ENCODE peak calls at places on chromosomes 5 and 9, in eight cellular contexts. R is heart right ventricle, P is PC-9, H is fibroblast of pulmonary artery, T is left ventricle myocardium inferior, E is stomach, W is foreskin fibroblast, K is IMR-90. Q is an unnamed sample.

GRCh38 chr5:31362931-31363568 is 168.8 kb downstream of the DROSHA start:
- DNase-seq in R (no peak), P (no peak), H (peak; percentile 59), T (no peak), E (no peak), W (peak; percentile 73), K (peak; percentile 76), Q (no peak)

GRCh38 chr9:37035472-37036236 is 1.6 kb upstream of the PAX5 start:
- DNase-seq in R (no peak), P (no peak), H (peak; percentile 26), T (no peak), E (no peak), W (peak; percentile 27), K (no peak), Q (no peak)

GRCh38 chr5:68086857-68087256 is 128.7 kb upstream of the PIK3R1 start:
- DNase-seq in R (no peak), P (no peak), H (peak; percentile 91), T (peak; percentile 18), E (no peak), W (peak; percentile 91), K (peak; percentile 81), Q (no peak)

GRCh38 chr5:129906177-129906887 is 2.1 kb downstream of the CHSY3 start:
- DNase-seq in R (peak; percentile 13), P (peak; percentile 8), H (peak; percentile 58), T (no peak), E (no peak), W (peak; percentile 72), K (no peak), Q (no peak)

GRCh38 chr5:149549461-149550266 is 1.6 kb downstream of the CSNK1A1 start:
- DNase-seq in R (no peak), P (no peak), H (peak; percentile 63), T (no peak), E (peak; percentile 44), W (peak; percentile 71), K (peak; percentile 66), Q (no peak)

GRCh38 chr5:159203351-159203750 is 6.0 kb downstream of the RNF145 start:
- DNase-seq in R (no peak), P (no peak), H (no peak), T (no peak), E (no peak), W (no peak), K (no peak), Q (no peak)

GRCh38 chr9:104093162-104093561 is 947 bp upstream of the SMC2 start:
- DNase-seq in R (no peak), P (no peak), H (peak; percentile 18), T (no peak), E (no peak), W (peak; percentile 27), K (peak; percentile 15), Q (no peak)

GRCh38 chr5:135140805-135141204 is 106.8 kb upstream of the PITX1 start:
- DNase-seq in R (peak; percentile 23), P (peak; percentile 76), H (no peak), T (no peak), E (no peak), W (peak; percentile 78), K (peak; percentile 51), Q (no peak)

GRCh38 chr5:19179561-19179960 is 808.4 kb downstream of the CDH18 start:
- DNase-seq in R (no peak), P (no peak), H (no peak), T (no peak), E (no peak), W (no peak), K (no peak), Q (no peak)

GRCh38 chr5:67510204-67510603 is 313.6 kb upstream of the CD180 start:
- DNase-seq in R (no peak), P (no peak), H (no peak), T (no peak), E (no peak), W (no peak), K (no peak), Q (no peak)

GRCh38 chr9:687994-688393 is 153.5 kb upstream of the DMRT1 start:
- DNase-seq in R (no peak), P (no peak), H (no peak), T (no peak), E (no peak), W (no peak), K (no peak), Q (no peak)

GRCh38 chr5:131064669-131065371 is 100.2 kb downstream of the HINT1 start:
- DNase-seq in R (no peak), P (no peak), H (no peak), T (no peak), E (no peak), W (peak; percentile 1), K (no peak), Q (no peak)

GRCh38 chr9:38227656-38228055 is 158.6 kb upstream of the SHB start:
- DNase-seq in R (no peak), P (peak; percentile 14), H (no peak), T (no peak), E (no peak), W (no peak), K (peak; percentile 4), Q (peak; percentile 22)

GRCh38 chr9:126147620-126148522 is 178.8 kb upstream of the MVB12B start:
- DNase-seq in R (no peak), P (no peak), H (no peak), T (no peak), E (peak; percentile 8), W (no peak), K (no peak), Q (no peak)

GRCh38 chr9:114627553-114627952 is 16.5 kb downstream of the TMEM268 start:
- DNase-seq in R (no peak), P (no peak), H (no peak), T (no peak), E (no peak), W (no peak), K (no peak), Q (no peak)

GRCh38 chr5:16520806-16521205 is 55.2 kb upstream of the ZNF622 start:
- DNase-seq in R (no peak), P (peak; percentile 16), H (no peak), T (no peak), E (peak; percentile 41), W (no peak), K (no peak), Q (no peak)
- H3K4me3 ChIP-seq in R (no peak overlapping the region), P (no peak overlapping the region), H (no peak overlapping the region), T (no peak overlapping the region), E (no peak overlapping the region), W (no peak overlapping the region), K (no peak overlapping the region), Q (no peak overlapping the region)

GRCh38 chr5:40784027-40784653 is 14.0 kb downstream of the PRKAA1 start:
- DNase-seq in R (no peak), P (no peak), H (no peak), T (no peak), E (no peak), W (no peak), K (no peak), Q (no peak)

GRCh38 chr5:40780858-40781257 is 17.3 kb downstream of the PRKAA1 start:
- DNase-seq in R (no peak), P (no peak), H (no peak), T (no peak), E (no peak), W (no peak), K (no peak), Q (no peak)

GRCh38 chr5:40779561-40779960 is 18.6 kb downstream of the PRKAA1 start:
- DNase-seq in R (no peak), P (no peak), H (no peak), T (no peak), E (no peak), W (no peak), K (no peak), Q (no peak)

GRCh38 chr5:40780199-40780598 is 18.0 kb downstream of the PRKAA1 start:
- DNase-seq in R (no peak), P (no peak), H (no peak), T (no peak), E (no peak), W (no peak), K (no peak), Q (no peak)

GRCh38 chr5:40781843-40782409 is 16.2 kb downstream of the PRKAA1 start:
- DNase-seq in R (no peak), P (no peak), H (peak; percentile 83), T (no peak), E (no peak), W (peak; percentile 76), K (peak; percentile 77), Q (no peak)
- H3K4me3 ChIP-seq in R (no peak overlapping the region), P (no peak overlapping the region), H (no peak overlapping the region), T (no peak overlapping the region), E (no peak overlapping the region), W (no peak overlapping the region), K (no peak overlapping the region), Q (no peak overlapping the region)

GRCh38 chr9:21553441-21553840 is 71.3 kb upstream of the IFNE start:
- DNase-seq in R (no peak), P (no peak), H (no peak), T (no peak), E (no peak), W (no peak), K (no peak), Q (no peak)

GRCh38 chr9:21549890-21550289 is 67.8 kb upstream of the IFNE start:
- DNase-seq in R (no peak), P (no peak), H (no peak), T (no peak), E (no peak), W (no peak), K (no peak), Q (no peak)

GRCh38 chr9:21550392-21550791 is 68.3 kb upstream of the IFNE start:
- DNase-seq in R (no peak), P (no peak), H (no peak), T (no peak), E (no peak), W (no peak), K (no peak), Q (no peak)

GRCh38 chr9:21552244-21552825 is 70.2 kb upstream of the IFNE start:
- DNase-seq in R (no peak), P (no peak), H (no peak), T (no peak), E (no peak), W (no peak), K (no peak), Q (no peak)

DNA sequence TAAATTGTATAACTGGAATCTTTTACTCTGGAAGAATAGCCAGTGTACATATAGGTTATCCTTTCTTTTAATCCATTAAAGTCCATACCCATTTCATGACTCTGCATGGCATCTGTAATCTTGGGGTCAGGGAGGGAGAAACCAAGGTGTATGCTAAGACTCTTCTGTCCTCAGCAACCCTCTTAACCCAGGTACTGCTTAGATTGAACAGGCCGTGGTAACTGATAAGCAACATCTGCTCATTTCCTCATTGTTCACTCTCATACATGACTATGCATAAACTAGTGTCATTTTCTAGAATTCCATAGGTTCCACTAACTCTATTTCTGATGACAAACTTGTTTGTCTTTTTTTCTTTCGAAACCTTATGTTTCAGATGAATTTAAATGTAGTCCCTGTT is 69.3 kb upstream of the IFNE start:
- DNase-seq in R (no peak), P (no peak), H (no peak), T (no peak), E (no peak), W (no peak), K (peak; percentile 47), Q (no peak)
- H3K4me3 ChIP-seq in R (no peak overlapping the region), P (no peak overlapping the region), H (no peak overlapping the region), T (no peak overlapping the region), E (no peak overlapping the region), W (no peak overlapping the region), K (no peak overlapping the region), Q (no peak overlapping the region)

DNA sequence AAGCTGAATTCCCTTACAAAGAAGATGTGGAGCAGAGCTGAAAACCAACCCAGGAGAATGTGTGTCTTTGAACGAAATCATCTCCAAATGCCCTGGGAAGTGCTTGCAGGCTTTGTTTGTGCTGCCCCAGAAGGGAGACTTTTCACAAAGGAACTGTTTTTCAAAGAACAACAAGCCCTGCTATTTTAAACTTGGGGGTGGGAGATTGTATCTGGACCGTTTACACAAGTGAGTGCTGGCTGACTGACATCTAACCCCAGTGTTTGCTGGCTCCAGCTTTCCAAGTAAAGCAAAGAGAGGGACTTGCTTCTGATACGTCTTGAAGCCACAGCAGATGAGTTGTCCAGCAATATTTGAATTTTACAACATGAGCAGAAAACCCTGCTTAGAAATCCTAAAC is 1.6 kb downstream of the ADAMTS12 start:
- DNase-seq in R (no peak), P (no peak), H (peak; percentile 25), T (no peak), E (no peak), W (peak; percentile 42), K (peak; percentile 41), Q (no peak)
- H3K4me3 ChIP-seq in R (peak overlapping the region; percentile 54), P (peak overlapping the region; percentile 67), H (peak overlapping the region; percentile 75), T (peak overlapping the region; percentile 66), E (no peak overlapping the region), W (peak overlapping the region; percentile 75), K (peak overlapping the region; percentile 57), Q (no peak overlapping the region)